ENCODE peak calls at places on chromosomes 2 and 18, in nine cellular contexts. Q is heart left ventricle; K is A549; P is WTC11; T is esophagus squamous epithelium; L is PC-9; G is adrenal gland; C is activated CD8-positive, alpha-beta T cell treated with anti-CD3 and anti-CD28 coated beads for 36 hours; X is CD8-positive, alpha-beta T cell. O is an unnamed sample.
A peak's percentile ranks its signal among the peaks of the same experiment; 100 is the strongest.

GRCh38 chr2:156366747-156367146 is 34.2 kb upstream of the NR4A2 start:
- DNase-seq in Q (no peak), K (no peak), P (no peak), T (no peak), L (no peak), G (no peak), C (no peak), X (no peak), O (no peak)

GRCh38 chr2:216344958-216345315 is 27.3 kb downstream of the MARCHF4 start:
- DNase-seq in Q (no peak), K (no peak), P (no peak), T (no peak), L (no peak), G (no peak), C (no peak), X (no peak), O (no peak)

GRCh38 chr2:200483729-200484198 is 26.1 kb downstream of the KCTD18 start:
- DNase-seq in Q (no peak), K (peak; percentile 29), P (peak; percentile 82), T (no peak), L (peak; percentile 59), G (peak; percentile 57), C (peak; percentile 58), X (no peak), O (peak; percentile 40)

GRCh38 chr2:97661927-97662326 is 1.9 kb downstream of the ACTR1B start:
- DNase-seq in Q (no peak), K (no peak), P (no peak), T (no peak), L (peak; percentile 5), G (no peak), C (no peak), X (no peak), O (no peak)

GRCh38 chr2:138059967-138060635 is 95.8 kb downstream of the HNMT start:
- DNase-seq in Q (peak; percentile 59), K (peak; percentile 7), P (no peak), T (no peak), L (peak; percentile 89), G (peak; percentile 79), C (no peak), X (no peak), O (no peak)

GRCh38 chr2:79447462-79447861 is 65.4 kb upstream of the CTNNA2 start:
- DNase-seq in Q (no peak), K (no peak), P (no peak), T (no peak), L (no peak), G (no peak), C (no peak), X (no peak), O (no peak)

GRCh38 chr2:32063310-32064020 is at the start of gene SPAST:
- DNase-seq in Q (peak; percentile 97), K (peak; percentile 100), P (peak; percentile 98), T (peak; percentile 90), L (peak; percentile 91), G (peak; percentile 98), C (peak; percentile 98), X (peak; percentile 96), O (peak; percentile 96)

GRCh38 chr18:61833978-61834377 is 58.8 kb downstream of the RNF152 start:
- DNase-seq in Q (no peak), K (no peak), P (no peak), T (no peak), L (no peak), G (no peak), C (no peak), X (no peak), O (no peak)

GRCh38 chr18:12271376-12272235 is 17.4 kb downstream of the CIDEA start:
- DNase-seq in Q (peak; percentile 75), K (peak; percentile 78), P (peak; percentile 77), T (no peak), L (peak; percentile 60), G (peak; percentile 59), C (peak; percentile 62), X (peak; percentile 29), O (peak; percentile 81)

GRCh38 chr2:140998577-140998976 is 1132.2 kb downstream of the LRP1B start:
- DNase-seq in Q (no peak), K (no peak), P (no peak), T (no peak), L (no peak), G (no peak), C (no peak), X (no peak), O (no peak)

GRCh38 chr2:47034973-47035609 is 119.5 kb upstream of the MCFD2 start:
- DNase-seq in Q (peak; percentile 59), K (no peak), P (no peak), T (no peak), L (peak; percentile 98), G (peak; percentile 73), C (peak; percentile 40), X (no peak), O (no peak)

GRCh38 chr18:36411745-36412168 is 114.2 kb downstream of the FHOD3 start:
- DNase-seq in Q (no peak), K (no peak), P (peak; percentile 73), T (no peak), L (no peak), G (no peak), C (peak; percentile 7), X (no peak), O (no peak)

GRCh38 chr2:164910091-164910899 is 45.0 kb downstream of the SLC38A11 start:
- DNase-seq in Q (no peak), K (no peak), P (no peak), T (no peak), L (no peak), G (peak; percentile 71), C (peak; percentile 18), X (no peak), O (no peak)

GRCh38 chr2:46943881-46944798 is 28.5 kb upstream of the MCFD2 start:
- DNase-seq in Q (no peak), K (no peak), P (no peak), T (no peak), L (peak; percentile 35), G (no peak), C (peak; percentile 91), X (peak; percentile 74), O (no peak)

GRCh38 chr18:49555641-49556040 is 6.2 kb upstream of the LIPG start:
- DNase-seq in Q (no peak), K (no peak), P (no peak), T (no peak), L (no peak), G (no peak), C (no peak), X (no peak), O (no peak)

GRCh38 chr2:53896864-53897263 is 37.1 kb upstream of the GPR75 start:
- DNase-seq in Q (no peak), K (peak; percentile 18), P (no peak), T (no peak), L (peak; percentile 42), G (no peak), C (no peak), X (no peak), O (no peak)

GRCh38 chr18:61333746-61334490 is 688 bp downstream of the CDH20 start:
- DNase-seq in Q (no peak), K (no peak), P (peak; percentile 51), T (no peak), L (no peak), G (no peak), C (no peak), X (no peak), O (peak; percentile 23)

GRCh38 chr2:26302846-26303245 is 43.1 kb upstream of the SELENOI start:
- DNase-seq in Q (no peak), K (no peak), P (no peak), T (no peak), L (peak; percentile 93), G (no peak), C (no peak), X (no peak), O (no peak)

GRCh38 chr2:240000671-240001070 is 24.5 kb downstream of the NDUFA10 start:
- DNase-seq in Q (no peak), K (no peak), P (no peak), T (no peak), L (no peak), G (no peak), C (no peak), X (no peak), O (no peak)

GRCh38 chr18:11980148-11980554 is 1.2 kb upstream of the IMPA2 start:
- DNase-seq in Q (no peak), K (peak; percentile 20), P (no peak), T (no peak), L (no peak), G (no peak), C (no peak), X (no peak), O (no peak)

DNA sequence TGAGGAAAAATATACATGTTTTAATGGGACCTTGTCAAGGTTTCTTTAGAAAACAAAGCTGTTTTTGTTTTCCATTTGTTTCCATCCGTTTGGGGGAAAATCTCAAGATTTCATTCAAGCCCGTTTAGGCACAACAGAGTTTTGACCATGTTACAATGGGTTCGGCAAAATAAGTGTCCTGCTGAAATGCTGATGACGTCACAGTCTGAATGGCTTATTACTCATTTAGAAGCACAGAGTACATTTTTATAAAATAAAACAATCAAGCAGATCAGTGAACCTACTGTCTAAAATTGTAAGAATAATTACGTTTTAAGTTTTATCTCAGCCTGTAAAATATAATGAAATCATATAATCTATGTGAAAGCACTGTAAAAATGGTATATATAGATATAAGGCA is 174.2 kb downstream of the MYT1L start:
- DNase-seq in Q (no peak), K (no peak), P (no peak), T (no peak), L (no peak), G (no peak), C (no peak), X (no peak), O (no peak)
- TF ChIP-seq CTCF in Q (no peak), K (no peak), P (no peak), T (no peak), L (no peak), G (no peak), C (no peak), X (no peak), O (no peak)

GRCh38 chr2:64865831-64866146 is 123.4 kb upstream of the SLC1A4 start:
- DNase-seq in Q (no peak), K (no peak), P (no peak), T (no peak), L (no peak), G (no peak), C (no peak), X (no peak), O (no peak)
- TF ChIP-seq CTCF in Q (no peak), K (peak; percentile 23), P (no peak), T (no peak), L (peak; percentile 71), G (no peak), C (peak; percentile 60), X (peak; percentile 46), O (no peak)

GRCh38 chr2:23505218-23505983 is 120.4 kb downstream of the KLHL29 start:
- DNase-seq in Q (no peak), K (no peak), P (peak; percentile 32), T (no peak), L (no peak), G (no peak), C (no peak), X (no peak), O (no peak)
- TF ChIP-seq CTCF in Q (no peak), K (no peak), P (no peak), T (no peak), L (no peak), G (no peak), C (no peak), X (no peak), O (no peak)

DNA sequence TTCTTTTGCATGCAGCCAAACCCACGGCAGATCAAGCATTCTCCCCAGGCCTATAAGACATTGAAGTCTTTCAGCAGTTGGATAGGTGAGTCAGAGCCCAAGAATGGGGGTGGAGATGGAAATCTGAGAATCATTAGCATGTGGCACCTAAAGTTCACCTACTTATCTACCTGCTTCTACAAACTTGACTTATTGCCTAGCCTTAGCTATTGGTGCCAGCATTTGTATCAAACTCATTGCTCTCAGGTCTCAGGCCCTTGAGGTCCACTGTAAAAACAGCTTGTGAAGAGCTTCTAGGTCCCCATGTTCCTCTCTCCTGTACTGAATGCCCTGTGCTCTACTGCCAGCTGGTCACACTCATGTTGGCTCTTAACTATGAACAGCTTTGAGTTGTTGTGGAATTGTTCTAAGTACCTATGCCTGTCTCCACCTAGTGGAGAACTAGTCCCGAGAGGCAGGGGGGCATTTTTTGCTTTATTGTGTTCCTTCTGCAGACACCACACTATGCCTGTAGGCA is 278.4 kb upstream of the SPRED2 start:
- DNase-seq in Q (no peak), K (peak; percentile 19), P (no peak), T (no peak), L (peak; percentile 62), G (no peak), C (no peak), X (no peak), O (no peak)
- TF ChIP-seq CTCF in Q (no peak), K (peak; percentile 26), P (peak; percentile 15), T (no peak), L (peak; percentile 52), G (no peak), C (no peak), X (no peak), O (peak; percentile 39)